ENCODE peak calls at places on chromosomes 1 and 21, in five cellular contexts. One of them, this sample, is unnamed.
A peak's percentile ranks its signal among the peaks of the same experiment; 100 is the strongest.

GRCh38 chr1:193141804-193142203 is 20.0 kb downstream of the CDC73 start:
- DNase-seq in hepatocyte: no peak
- DNase-seq in bronchial epithelial cell: no peak
- DNase-seq in CD8-positive, alpha-beta T cell: no peak
- DNase-seq in psoas muscle: no peak
- DNase-seq in this sample: no peak

GRCh38 chr1:12034381-12034801 is 15.1 kb downstream of the MIIP start:
- DNase-seq in psoas muscle: no peak
- DNase-seq in hepatocyte: peak; percentile 61
- DNase-seq in CD8-positive, alpha-beta T cell: no peak
- DNase-seq in bronchial epithelial cell: no peak
- DNase-seq in this sample: no peak

GRCh38 chr1:156618853-156619581 is at the start of gene HAPLN2:
- DNase-seq in hepatocyte: peak; percentile 55
- DNase-seq in psoas muscle: no peak
- DNase-seq in CD8-positive, alpha-beta T cell: no peak
- DNase-seq in bronchial epithelial cell: peak; percentile 32
- DNase-seq in this sample: no peak

GRCh38 chr1:115062542-115063004 is 26.7 kb downstream of the TSPAN2 start:
- DNase-seq in bronchial epithelial cell: peak; percentile 79
- DNase-seq in psoas muscle: peak; percentile 60
- DNase-seq in CD8-positive, alpha-beta T cell: peak; percentile 99
- DNase-seq in hepatocyte: peak; percentile 23
- DNase-seq in this sample: peak; percentile 88

GRCh38 chr1:209513226-209513625 is 70.3 kb upstream of the CAMK1G start:
- DNase-seq in CD8-positive, alpha-beta T cell: no peak
- DNase-seq in psoas muscle: no peak
- DNase-seq in bronchial epithelial cell: peak; percentile 79
- DNase-seq in hepatocyte: peak; percentile 46
- DNase-seq in this sample: no peak

GRCh38 chr1:111605553-111605952 is 14.0 kb upstream of the RAP1A start:
- DNase-seq in hepatocyte: no peak
- DNase-seq in CD8-positive, alpha-beta T cell: no peak
- DNase-seq in bronchial epithelial cell: no peak
- DNase-seq in psoas muscle: peak; percentile 79
- DNase-seq in this sample: peak; percentile 52

GRCh38 chr1:173478099-173478555 is 992 bp downstream of the PRDX6 start:
- DNase-seq in CD8-positive, alpha-beta T cell: no peak
- DNase-seq in hepatocyte: peak; percentile 72
- DNase-seq in psoas muscle: peak; percentile 79
- DNase-seq in bronchial epithelial cell: peak; percentile 76
- DNase-seq in this sample: peak; percentile 74

GRCh38 chr1:109912214-109912861 is 1.7 kb downstream of the CSF1 start:
- DNase-seq in CD8-positive, alpha-beta T cell: no peak
- DNase-seq in hepatocyte: no peak
- DNase-seq in psoas muscle: no peak
- DNase-seq in bronchial epithelial cell: no peak
- DNase-seq in this sample: no peak

GRCh38 chr1:244214009-244214967 is 163.2 kb downstream of the ZBTB18 start:
- DNase-seq in psoas muscle: peak; percentile 73
- DNase-seq in bronchial epithelial cell: peak; percentile 8
- DNase-seq in CD8-positive, alpha-beta T cell: no peak
- DNase-seq in hepatocyte: peak; percentile 64
- DNase-seq in this sample: no peak

GRCh38 chr1:22530701-22531100 is 32.6 kb upstream of the EPHA8 start:
- DNase-seq in psoas muscle: peak; percentile 7
- DNase-seq in CD8-positive, alpha-beta T cell: no peak
- DNase-seq in hepatocyte: no peak
- DNase-seq in bronchial epithelial cell: no peak
- DNase-seq in this sample: no peak

GRCh38 chr1:24058671-24059455 is 53.1 kb downstream of the MYOM3 start:
- DNase-seq in CD8-positive, alpha-beta T cell: no peak
- DNase-seq in bronchial epithelial cell: no peak
- DNase-seq in psoas muscle: no peak
- DNase-seq in hepatocyte: no peak
- DNase-seq in this sample: no peak

DNA sequence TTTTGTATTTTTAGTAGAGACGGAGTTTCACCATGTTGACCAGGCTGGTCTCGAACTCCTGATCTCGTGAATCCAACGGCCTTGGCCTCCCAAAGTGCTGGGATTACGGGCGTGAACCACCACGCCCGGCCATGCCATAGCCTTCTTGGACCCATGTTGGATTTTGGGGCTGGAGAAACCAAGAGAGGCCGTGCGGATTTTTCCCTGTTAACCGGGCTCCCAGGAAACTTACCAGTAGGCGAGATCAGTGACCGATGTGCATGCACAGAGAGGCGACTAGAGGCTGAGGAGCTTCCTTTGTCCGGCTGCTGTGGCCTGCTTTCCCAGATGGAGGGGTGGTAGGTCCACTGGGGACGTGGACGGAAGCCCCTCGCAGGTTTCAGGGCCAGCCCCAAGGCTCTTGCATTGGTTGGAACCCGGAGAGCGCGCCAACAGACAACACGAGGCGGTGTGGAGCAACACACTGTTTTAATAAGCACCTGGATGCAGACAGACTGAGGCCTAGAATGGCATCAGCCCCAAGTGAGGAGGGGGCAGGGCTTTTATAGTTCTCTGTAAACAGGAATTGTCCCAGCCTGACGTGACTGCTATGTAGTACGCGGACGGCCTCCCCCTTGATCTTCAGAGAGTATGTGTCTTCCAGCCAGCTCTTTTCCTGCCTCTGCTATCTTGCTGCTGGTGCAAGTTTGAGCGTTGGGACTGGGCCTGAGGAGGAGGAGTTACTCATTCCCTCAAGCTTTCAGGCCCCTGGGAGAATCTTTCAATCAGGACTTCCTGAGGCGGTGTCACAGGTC is at the start of gene ERVH48-1:
- DNase-seq in bronchial epithelial cell: no peak
- DNase-seq in hepatocyte: peak; percentile 55
- DNase-seq in CD8-positive, alpha-beta T cell: no peak
- DNase-seq in psoas muscle: no peak
- DNase-seq in this sample: no peak
- H3K4me3 ChIP-seq in bronchial epithelial cell: no peak within 1 kb of the TSS
- H3K4me3 ChIP-seq in hepatocyte: no peak within 1 kb of the TSS
- H3K4me3 ChIP-seq in CD8-positive, alpha-beta T cell: no peak within 1 kb of the TSS
- H3K4me3 ChIP-seq in psoas muscle: no peak within 1 kb of the TSS
- H3K4me3 ChIP-seq in this sample: no peak within 1 kb of the TSS

GRCh38 chr1:107196973-107197562 is 56.2 kb downstream of the NTNG1 start:
- DNase-seq in psoas muscle: no peak
- DNase-seq in CD8-positive, alpha-beta T cell: no peak
- DNase-seq in hepatocyte: peak; percentile 16
- DNase-seq in bronchial epithelial cell: peak; percentile 26
- DNase-seq in this sample: no peak
- TF ChIP-seq CTCF in psoas muscle: no peak
- TF ChIP-seq CTCF in CD8-positive, alpha-beta T cell: no peak
- TF ChIP-seq CTCF in hepatocyte: peak; percentile 32
- TF ChIP-seq CTCF in bronchial epithelial cell: peak; percentile 38
- TF ChIP-seq CTCF in this sample: no peak

GRCh38 chr1:60808676-60809075 is 273.7 kb upstream of the NFIA start:
- DNase-seq in hepatocyte: no peak
- DNase-seq in psoas muscle: no peak
- DNase-seq in CD8-positive, alpha-beta T cell: no peak
- DNase-seq in bronchial epithelial cell: no peak
- DNase-seq in this sample: no peak

GRCh38 chr1:60802884-60803283 is 279.5 kb upstream of the NFIA start:
- DNase-seq in psoas muscle: no peak
- DNase-seq in bronchial epithelial cell: no peak
- DNase-seq in hepatocyte: no peak
- DNase-seq in CD8-positive, alpha-beta T cell: no peak
- DNase-seq in this sample: no peak
- H3K36me3 ChIP-seq in psoas muscle: no peaks in the 10 kb centered on the region
- H3K36me3 ChIP-seq in bronchial epithelial cell: no peaks in the 10 kb centered on the region
- H3K36me3 ChIP-seq in hepatocyte: no peaks in the 10 kb centered on the region
- H3K36me3 ChIP-seq in CD8-positive, alpha-beta T cell: no peaks in the 10 kb centered on the region
- H3K36me3 ChIP-seq in this sample: no peaks in the 10 kb centered on the region

GRCh38 chr1:229410370-229410691 is 23.6 kb downstream of the ACTA1 start:
- DNase-seq in hepatocyte: no peak
- DNase-seq in bronchial epithelial cell: no peak
- DNase-seq in CD8-positive, alpha-beta T cell: no peak
- DNase-seq in psoas muscle: no peak
- DNase-seq in this sample: no peak

GRCh38 chr1:229409616-229410369 is 24.1 kb downstream of the ACTA1 start:
- DNase-seq in CD8-positive, alpha-beta T cell: no peak
- DNase-seq in hepatocyte: peak; percentile 50
- DNase-seq in psoas muscle: peak; percentile 80
- DNase-seq in bronchial epithelial cell: no peak
- DNase-seq in this sample: no peak

GRCh38 chr1:229406798-229407197 is 27.1 kb downstream of the ACTA1 start:
- DNase-seq in hepatocyte: peak; percentile 35
- DNase-seq in psoas muscle: no peak
- DNase-seq in CD8-positive, alpha-beta T cell: no peak
- DNase-seq in bronchial epithelial cell: no peak
- DNase-seq in this sample: no peak

GRCh38 chr1:229408458-229409037 is 25.3 kb downstream of the ACTA1 start:
- DNase-seq in hepatocyte: peak; percentile 33
- DNase-seq in bronchial epithelial cell: no peak
- DNase-seq in CD8-positive, alpha-beta T cell: no peak
- DNase-seq in psoas muscle: peak; percentile 95
- DNase-seq in this sample: no peak

DNA sequence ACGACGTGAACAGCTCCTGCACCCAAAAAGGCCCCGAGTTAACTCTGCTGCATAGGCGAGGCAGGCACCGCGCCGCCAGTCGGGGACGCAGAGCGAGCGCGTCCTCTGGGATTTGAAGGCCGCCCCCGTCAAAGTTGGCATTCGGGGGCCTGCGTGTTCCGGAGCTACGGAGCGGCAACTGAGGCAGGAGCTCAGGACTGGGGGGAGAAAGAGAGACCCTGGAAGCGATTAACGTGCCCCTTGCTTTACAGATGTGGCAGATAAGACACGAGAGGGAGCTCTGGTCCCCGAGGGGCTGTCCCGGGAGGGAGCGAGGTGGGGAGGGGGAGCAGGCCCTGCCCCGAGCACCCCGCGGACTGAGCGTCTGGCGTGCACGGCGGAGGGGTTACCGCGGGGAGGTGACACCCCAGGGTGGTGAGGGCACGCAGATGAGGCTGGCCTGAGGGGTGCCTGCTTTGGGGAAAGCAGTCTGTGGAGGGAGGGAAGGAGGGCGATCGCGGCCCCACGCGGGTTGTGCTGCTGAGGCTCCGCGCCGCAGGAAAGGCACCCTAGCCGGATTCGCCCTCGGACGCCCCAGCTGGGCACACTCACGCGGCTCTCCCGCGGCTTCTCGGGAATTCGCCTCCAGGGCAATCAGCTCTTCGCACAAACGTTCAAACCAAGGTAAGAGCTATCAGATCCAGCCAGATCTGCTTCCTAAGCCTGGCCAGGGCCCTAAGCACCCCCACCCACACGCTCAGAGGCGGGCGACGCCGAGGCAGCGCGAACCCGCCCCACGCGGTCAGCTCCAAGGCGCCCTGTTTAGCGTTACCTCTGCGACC is 26.5 kb downstream of the ACTA1 start:
- DNase-seq in bronchial epithelial cell: no peak
- DNase-seq in psoas muscle: peak; percentile 53
- DNase-seq in hepatocyte: no peak
- DNase-seq in CD8-positive, alpha-beta T cell: no peak
- DNase-seq in this sample: no peak
- H3K4me3 ChIP-seq in bronchial epithelial cell: no peak overlapping the region
- H3K4me3 ChIP-seq in psoas muscle: peak overlapping the region; percentile 64
- H3K4me3 ChIP-seq in hepatocyte: peak overlapping the region; percentile 36
- H3K4me3 ChIP-seq in CD8-positive, alpha-beta T cell: peak overlapping the region; percentile 39
- H3K4me3 ChIP-seq in this sample: no peak overlapping the region

GRCh38 chr1:88935522-88936222 is 44.3 kb upstream of the GTF2B start:
- DNase-seq in CD8-positive, alpha-beta T cell: no peak
- DNase-seq in hepatocyte: peak; percentile 56
- DNase-seq in psoas muscle: no peak
- DNase-seq in bronchial epithelial cell: peak; percentile 39
- DNase-seq in this sample: no peak

GRCh38 chr1:88936760-88937342 is 45.5 kb upstream of the GTF2B start:
- DNase-seq in bronchial epithelial cell: no peak
- DNase-seq in CD8-positive, alpha-beta T cell: no peak
- DNase-seq in psoas muscle: no peak
- DNase-seq in hepatocyte: no peak
- DNase-seq in this sample: no peak

DNA sequence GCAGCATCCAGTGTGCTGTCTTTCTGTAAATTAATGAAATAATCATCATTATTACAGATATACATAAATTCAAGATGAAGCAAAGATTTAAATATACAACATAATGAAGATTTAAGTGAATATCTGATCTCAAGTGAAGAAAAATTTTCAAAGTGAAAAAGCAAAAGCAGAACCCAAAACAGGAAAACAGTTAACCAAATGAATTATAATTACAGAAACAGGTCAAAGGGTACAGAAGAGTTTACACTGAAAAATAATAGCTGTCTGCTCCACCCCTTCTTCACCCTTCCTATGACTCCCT is 44.8 kb upstream of the GTF2B start:
- DNase-seq in hepatocyte: no peak
- DNase-seq in psoas muscle: no peak
- DNase-seq in CD8-positive, alpha-beta T cell: no peak
- DNase-seq in bronchial epithelial cell: no peak
- DNase-seq in this sample: no peak
- TF ChIP-seq CTCF in hepatocyte: no peak
- TF ChIP-seq CTCF in psoas muscle: no peak
- TF ChIP-seq CTCF in CD8-positive, alpha-beta T cell: peak; percentile 9
- TF ChIP-seq CTCF in bronchial epithelial cell: no peak
- TF ChIP-seq CTCF in this sample: no peak

GRCh38 chr1:232966663-232967062 is 16.3 kb downstream of the NTPCR start:
- DNase-seq in CD8-positive, alpha-beta T cell: no peak
- DNase-seq in bronchial epithelial cell: no peak
- DNase-seq in hepatocyte: peak; percentile 28
- DNase-seq in psoas muscle: no peak
- DNase-seq in this sample: no peak

GRCh38 chr1:232965912-232966217 is 15.5 kb downstream of the NTPCR start:
- DNase-seq in CD8-positive, alpha-beta T cell: no peak
- DNase-seq in hepatocyte: no peak
- DNase-seq in bronchial epithelial cell: no peak
- DNase-seq in psoas muscle: no peak
- DNase-seq in this sample: no peak

GRCh38 chr1:232965124-232965911 is 14.9 kb downstream of the NTPCR start:
- DNase-seq in psoas muscle: peak; percentile 75
- DNase-seq in bronchial epithelial cell: no peak
- DNase-seq in hepatocyte: no peak
- DNase-seq in CD8-positive, alpha-beta T cell: no peak
- DNase-seq in this sample: no peak

GRCh38 chr1:232963366-232963765 is 13.0 kb downstream of the NTPCR start:
- DNase-seq in psoas muscle: no peak
- DNase-seq in bronchial epithelial cell: no peak
- DNase-seq in CD8-positive, alpha-beta T cell: no peak
- DNase-seq in hepatocyte: no peak
- DNase-seq in this sample: no peak

DNA sequence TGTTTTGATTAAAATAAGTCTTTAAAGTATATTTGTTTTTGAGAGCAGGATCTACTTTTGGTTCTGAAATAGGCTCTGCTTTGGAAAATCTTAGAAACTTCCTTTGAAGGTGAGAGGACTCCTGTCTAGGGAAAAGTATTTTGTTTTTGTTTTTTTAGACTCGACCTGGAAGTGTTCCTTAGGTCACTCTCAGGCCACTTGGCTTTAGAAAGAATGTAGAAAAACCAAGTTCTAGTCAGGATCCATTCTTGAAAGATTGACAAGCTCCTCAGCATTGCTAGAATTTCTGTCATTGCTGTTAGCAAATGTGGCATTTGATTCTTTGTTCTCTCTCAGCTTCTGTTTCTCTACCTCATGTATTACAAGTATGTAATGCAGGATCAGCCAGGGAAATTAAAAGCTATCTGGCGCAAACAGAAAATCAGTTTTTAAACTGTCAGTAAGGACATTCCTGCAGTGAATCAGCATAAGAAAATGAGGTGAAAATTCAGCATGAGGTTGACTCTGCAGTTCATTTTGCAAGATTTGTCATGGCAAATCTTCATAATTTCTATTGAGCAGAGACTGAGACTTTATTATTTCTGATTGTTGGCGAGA is 12.4 kb downstream of the NTPCR start:
- DNase-seq in bronchial epithelial cell: no peak
- DNase-seq in hepatocyte: no peak
- DNase-seq in psoas muscle: no peak
- DNase-seq in CD8-positive, alpha-beta T cell: no peak
- DNase-seq in this sample: no peak
- H3K36me3 ChIP-seq in bronchial epithelial cell: peaks cover 8% of the 10 kb centered on the region
- H3K36me3 ChIP-seq in hepatocyte: no peaks in the 10 kb centered on the region
- H3K36me3 ChIP-seq in psoas muscle: peaks cover 4% of the 10 kb centered on the region
- H3K36me3 ChIP-seq in CD8-positive, alpha-beta T cell: peaks cover 7% of the 10 kb centered on the region
- H3K36me3 ChIP-seq in this sample: peaks cover 7% of the 10 kb centered on the region